ENCODE peak calls at places on chromosome 20, in nine cellular contexts. Z, G, O, C, M, V, P, T and E are unnamed samples.

GRCh38 chr20:9977629-9978028 is 57.2 kb upstream of the ANKEF1 start:
- DNase-seq in Z (no peak), C (no peak), O (no peak), T (no peak), M (no peak), P (no peak), V (no peak), G (no peak), E (no peak)

GRCh38 chr20:64143018-64143801 is 21.0 kb upstream of the MYT1 start:
- DNase-seq in P (no peak), T (no peak), V (no peak), O (no peak), C (no peak), G (no peak), Z (peak; percentile 57), M (no peak), E (peak; percentile 28)

GRCh38 chr20:51768759-51769517 is 748 bp upstream of the ATP9A start:
- DNase-seq in Z (peak; percentile 70), G (no peak), O (no peak), C (no peak), T (no peak), P (no peak), V (no peak), M (no peak), E (no peak)

GRCh38 chr20:57616143-57616951 is 3.9 kb downstream of the ZBP1 start:
- DNase-seq in C (no peak), T (no peak), M (no peak), Z (peak; percentile 74), V (no peak), O (no peak), P (no peak), G (no peak), E (no peak)

GRCh38 chr20:22442318-22442717 is 142.1 kb downstream of the FOXA2 start:
- DNase-seq in M (no peak), G (no peak), P (no peak), O (no peak), T (no peak), C (no peak), Z (no peak), V (no peak), E (no peak)

GRCh38 chr20:62025832-62026563 is 39.7 kb downstream of the TAF4 start:
- DNase-seq in G (peak; percentile 20), Z (peak; percentile 43), O (peak; percentile 47), M (no peak), P (peak; percentile 74), C (peak; percentile 20), V (no peak), T (no peak), E (no peak)

GRCh38 chr20:17648782-17649730 is 33.0 kb downstream of the RRBP1 start:
- DNase-seq in C (no peak), M (peak; percentile 26), O (no peak), Z (peak; percentile 72), P (no peak), T (no peak), G (no peak), V (no peak), E (no peak)

GRCh38 chr20:44561876-44562275 is 20.5 kb upstream of the PKIG start:
- DNase-seq in P (no peak), T (no peak), G (no peak), M (no peak), V (no peak), C (no peak), O (no peak), Z (no peak), E (no peak)

GRCh38 chr20:45173531-45173930 is 1.2 kb upstream of the PI3 start:
- DNase-seq in M (no peak), T (no peak), G (no peak), C (no peak), Z (no peak), V (no peak), O (no peak), P (no peak), E (no peak)

GRCh38 chr20:35007413-35007812 is 51.7 kb downstream of the MYH7B start:
- DNase-seq in Z (peak; percentile 52), P (no peak), C (no peak), G (no peak), T (no peak), M (no peak), V (no peak), O (no peak), E (no peak)

GRCh38 chr20:16284385-16285100 is 288.7 kb downstream of the KIF16B start:
- DNase-seq in C (no peak), V (no peak), M (no peak), Z (no peak), G (no peak), T (no peak), P (no peak), O (no peak), E (no peak)

GRCh38 chr20:53547664-53548239 is 45.9 kb downstream of the ZNF217 start:
- DNase-seq in V (no peak), P (peak; percentile 76), O (peak; percentile 48), Z (no peak), C (peak; percentile 52), M (peak; percentile 69), G (peak; percentile 47), T (no peak), E (no peak)

GRCh38 chr20:7673841-7674240 is 266.4 kb downstream of the HAO1 start:
- DNase-seq in C (peak; percentile 88), M (no peak), P (no peak), Z (no peak), G (no peak), V (no peak), T (no peak), O (peak; percentile 64), E (no peak)

GRCh38 chr20:59055302-59055701 is 12.7 kb upstream of the PRELID3B start:
- DNase-seq in G (no peak), C (no peak), V (no peak), P (peak; percentile 37), T (no peak), Z (no peak), M (peak; percentile 30), O (no peak), E (no peak)

GRCh38 chr20:63979549-63980316 is at the start of gene SAMD10:
- DNase-seq in C (peak; percentile 25), P (peak; percentile 53), O (no peak), M (no peak), V (no peak), Z (no peak), T (peak; percentile 44), G (no peak), E (peak; percentile 49)

GRCh38 chr20:51382111-51382985 is 160.2 kb downstream of the NFATC2 start:
- DNase-seq in P (no peak), G (no peak), C (no peak), Z (peak; percentile 70), T (no peak), O (no peak), V (no peak), M (no peak), E (no peak)

GRCh38 chr20:11585752-11586352 is 331.8 kb upstream of the BTBD3 start:
- DNase-seq in P (peak; percentile 22), O (peak; percentile 7), V (no peak), Z (no peak), C (peak; percentile 1), G (no peak), T (no peak), M (peak; percentile 32), E (no peak)

GRCh38 chr20:23562721-23563342 is 5.5 kb downstream of the CST9L start:
- DNase-seq in G (no peak), C (no peak), Z (peak; percentile 28), P (no peak), O (no peak), V (no peak), T (no peak), M (no peak), E (no peak)

GRCh38 chr20:47985092-47985850 is 200.0 kb upstream of the SULF2 start:
- DNase-seq in O (no peak), P (peak; percentile 18), T (no peak), M (peak; percentile 40), V (no peak), C (peak; percentile 73), G (no peak), Z (no peak), E (peak; percentile 83)

GRCh38 chr20:62252342-62252966 is 14.1 kb downstream of the OSBPL2 start:
- DNase-seq in T (no peak), P (peak; percentile 22), G (no peak), V (no peak), M (no peak), Z (no peak), O (no peak), C (no peak), E (no peak)

GRCh38 chr20:13277663-13278295 is 56.7 kb downstream of the ISM1 start:
- DNase-seq in T (no peak), O (no peak), G (no peak), M (no peak), P (no peak), V (no peak), Z (no peak), C (no peak), E (no peak)

GRCh38 chr20:50356962-50357782 is 153.0 kb upstream of the PTPN1 start:
- DNase-seq in C (no peak), Z (no peak), G (no peak), P (no peak), M (no peak), V (no peak), O (no peak), T (no peak), E (no peak)
- H3K4me3 ChIP-seq in C (no peak overlapping the region), Z (no peak overlapping the region), G (no peak overlapping the region), P (no peak overlapping the region), M (no peak overlapping the region), V (no peak overlapping the region), O (no peak overlapping the region), T (no peak overlapping the region), E (no peak overlapping the region)

GRCh38 chr20:40524071-40524470 is 165.0 kb downstream of the MAFB start:
- DNase-seq in M (no peak), G (no peak), Z (no peak), O (no peak), T (no peak), V (no peak), P (no peak), C (peak; percentile 15), E (no peak)
- H3K27ac ChIP-seq in M (no peak overlapping the region), G (no peak overlapping the region), Z (no peak overlapping the region), O (no peak overlapping the region), T (no peak overlapping the region), V (no peak overlapping the region), P (no peak overlapping the region), C (no peak overlapping the region), E (no peak overlapping the region)

GRCh38 chr20:21102252-21102609 is 3.9 kb downstream of the LINC00237 start:
- DNase-seq in O (no peak), Z (no peak), P (no peak), M (no peak), V (no peak), T (no peak), G (no peak), C (no peak), E (no peak)
- H3K4me3 ChIP-seq in O (no peak overlapping the region), Z (no peak overlapping the region), P (no peak overlapping the region), M (peak overlapping the region; percentile 27), V (peak overlapping the region; percentile 62), T (peak overlapping the region; percentile 28), G (no peak overlapping the region), C (no peak overlapping the region), E (no peak overlapping the region)

DNA sequence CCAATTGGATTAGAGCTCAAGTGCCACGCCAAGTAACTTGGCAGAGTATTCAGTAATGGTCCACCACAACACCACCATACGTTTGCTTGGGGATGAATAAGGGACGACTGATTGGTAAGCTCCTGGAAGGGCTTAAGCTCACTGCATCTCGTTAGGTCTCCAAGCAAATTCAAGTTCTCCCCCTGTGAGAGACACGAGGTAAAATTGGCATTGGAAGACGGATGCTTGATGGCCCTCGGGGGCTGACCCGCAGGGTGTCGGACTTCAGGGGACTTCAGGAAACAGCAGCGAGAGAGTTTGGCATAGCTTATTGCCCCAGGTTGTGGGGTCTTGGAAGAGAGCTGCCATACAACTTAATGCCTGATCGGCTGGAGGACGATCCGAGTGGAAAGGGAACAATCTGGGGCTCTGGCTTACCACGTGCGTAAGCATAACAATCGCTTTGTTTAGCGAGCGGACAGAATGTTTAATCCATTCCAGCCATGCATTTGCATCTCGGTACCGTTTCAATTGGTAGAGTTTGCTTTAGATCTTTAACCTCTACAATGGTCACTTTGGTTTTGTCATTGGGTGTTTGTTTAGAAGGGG is 4.8 kb upstream of the ZNFX1 start:
- DNase-seq in P (no peak), Z (no peak), C (no peak), M (no peak), V (no peak), G (no peak), T (no peak), O (no peak), E (no peak)
- H3K27ac ChIP-seq in P (no peak overlapping the region), Z (no peak overlapping the region), C (no peak overlapping the region), M (peak overlapping the region; percentile 98), V (no peak overlapping the region), G (no peak overlapping the region), T (no peak overlapping the region), O (no peak overlapping the region), E (no peak overlapping the region)